ENCODE peak calls at places on chromosomes 12 and 14, in seven cellular contexts. E is fibroblast of lung, X is GM12865, R is right atrium auricular region, H is choroid plexus epithelial cell, M is A673, Q is kidney. P is an unnamed sample.

GRCh38 chr12:49899286-49899843 is 4.3 kb downstream of the FAIM2 start:
- DNase-seq in E (no peak), H (no peak), Q (peak), R (no peak), X (no peak), M (no peak), P (no peak)

GRCh38 chr14:29390046-29390841 is 537.4 kb downstream of the PRKD1 start:
- DNase-seq in Q (no peak), E (peak), H (peak), X (no peak), R (no peak), M (no peak), P (no peak)

GRCh38 chr14:88195676-88196075 is 127.4 kb downstream of the KCNK10 start:
- DNase-seq in E (no peak), M (no peak), Q (no peak), H (no peak), R (no peak), X (no peak), P (no peak)

GRCh38 chr12:91103101-91103500 is 8.2 kb downstream of the LUM start:
- DNase-seq in R (no peak), X (no peak), H (no peak), E (no peak), Q (no peak), M (no peak), P (no peak)

GRCh38 chr12:119546340-119546739 is 47.2 kb upstream of the TMEM233 start:
- DNase-seq in M (no peak), X (no peak), E (no peak), Q (no peak), R (no peak), H (no peak), P (no peak)

GRCh38 chr12:68750506-68750905 is 4.5 kb downstream of the SLC35E3 start:
- DNase-seq in M (no peak), Q (no peak), E (no peak), X (no peak), R (no peak), H (no peak), P (peak)

GRCh38 chr12:111429760-111430417 is 24.2 kb downstream of the SH2B3 start:
- DNase-seq in X (peak), Q (peak), E (no peak), M (peak), R (no peak), H (no peak), P (no peak)

GRCh38 chr14:67620217-67620789 is 583 bp downstream of the ARG2 start:
- DNase-seq in E (no peak), Q (peak), R (no peak), H (peak), M (peak), X (no peak), P (peak)

GRCh38 chr14:33532581-33532980 is 418.3 kb downstream of the EGLN3 start:
- DNase-seq in X (no peak), H (no peak), R (no peak), Q (no peak), E (no peak), M (no peak), P (no peak)

GRCh38 chr12:94649349-94650142 is 811 bp downstream of the TMCC3 start:
- DNase-seq in Q (peak), H (peak), X (peak), M (no peak), R (no peak), E (peak), P (peak)

GRCh38 chr12:26338574-26339572 is 143.5 kb downstream of the SSPN start:
- DNase-seq in X (no peak), M (no peak), Q (no peak), R (no peak), H (peak), E (peak), P (peak)

GRCh38 chr12:15216036-15216889 is 5.0 kb downstream of the RERG start:
- DNase-seq in R (no peak), X (no peak), E (no peak), H (no peak), Q (no peak), M (no peak), P (no peak)

GRCh38 chr12:94149781-94150482 is 1.6 kb downstream of the PLXNC1 start:
- DNase-seq in Q (peak), M (no peak), H (peak), X (peak), R (no peak), E (peak), P (no peak)

GRCh38 chr12:3489057-3489456 is 1.9 kb upstream of the PRMT8 start:
- DNase-seq in M (no peak), E (peak), X (no peak), R (no peak), H (peak), Q (no peak), P (peak)

GRCh38 chr14:63726499-63726898 is 1.4 kb downstream of the SGPP1 start:
- DNase-seq in R (no peak), X (no peak), M (no peak), Q (no peak), H (no peak), E (no peak), P (no peak)

GRCh38 chr14:63730659-63731058 is 2.8 kb upstream of the SGPP1 start:
- DNase-seq in H (no peak), M (no peak), R (no peak), E (no peak), X (no peak), Q (no peak), P (no peak)

GRCh38 chr14:63725786-63726185 is 2.1 kb downstream of the SGPP1 start:
- DNase-seq in E (no peak), X (no peak), R (no peak), M (no peak), H (no peak), Q (no peak), P (no peak)

GRCh38 chr14:63727231-63727735 is 582 bp downstream of the SGPP1 start:
- DNase-seq in E (peak), Q (peak), M (peak), X (peak), R (peak), H (peak), P (peak)

DNA sequence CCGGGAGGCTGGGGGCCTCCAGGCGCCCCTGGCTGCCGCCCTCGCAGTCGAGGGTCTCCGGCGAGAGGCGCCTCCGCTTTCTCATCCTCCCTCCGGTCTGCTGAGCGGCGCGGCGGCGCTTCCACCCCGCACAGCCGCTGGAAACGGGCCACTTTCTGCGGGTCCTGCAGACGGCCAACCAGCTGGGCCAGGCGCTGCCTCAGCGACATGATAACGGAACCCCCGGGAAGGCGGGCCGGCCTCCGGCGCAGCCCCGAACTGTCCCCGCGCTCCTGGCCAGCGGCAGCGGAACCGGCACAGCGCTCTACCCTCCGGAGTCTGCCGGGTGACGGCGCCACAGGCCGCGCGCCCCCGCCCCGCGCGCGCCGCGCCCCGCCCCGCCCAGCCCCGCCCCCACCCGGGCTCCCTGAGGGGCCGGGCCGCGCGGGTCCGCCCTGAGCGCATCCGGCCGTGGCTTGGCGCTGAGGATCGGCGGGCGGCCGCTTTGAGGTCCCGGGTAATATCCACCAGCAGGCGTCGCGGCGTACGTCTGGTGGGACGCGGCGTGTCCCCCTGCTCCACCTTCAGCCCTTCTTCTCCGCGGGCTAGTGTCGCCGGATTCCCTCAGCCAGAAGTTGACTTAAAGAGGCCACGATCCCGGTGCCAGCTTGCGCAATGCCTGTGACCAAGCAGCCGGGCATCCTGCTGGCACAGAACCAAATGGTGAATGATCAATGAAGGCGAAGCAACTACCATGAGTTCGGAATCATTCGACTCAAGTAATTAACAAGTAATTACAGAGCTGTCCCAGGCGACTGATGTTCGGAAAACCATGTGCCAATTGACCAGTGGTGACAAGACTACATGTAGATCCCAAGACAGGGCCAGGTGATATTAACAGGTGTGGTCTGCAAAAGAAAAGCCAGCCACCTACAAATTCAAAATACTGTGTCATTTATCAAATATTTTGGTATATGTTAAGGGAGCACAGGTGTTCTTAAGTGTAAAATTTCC is at the start of gene SGPP1:
- DNase-seq in E (peak), R (peak), Q (peak), H (peak), X (peak), M (peak), P (peak)
- TF ChIP-seq CTCF in E (peak), R (peak), Q (peak), H (peak), X (peak), M (peak), P (no peak)

DNA sequence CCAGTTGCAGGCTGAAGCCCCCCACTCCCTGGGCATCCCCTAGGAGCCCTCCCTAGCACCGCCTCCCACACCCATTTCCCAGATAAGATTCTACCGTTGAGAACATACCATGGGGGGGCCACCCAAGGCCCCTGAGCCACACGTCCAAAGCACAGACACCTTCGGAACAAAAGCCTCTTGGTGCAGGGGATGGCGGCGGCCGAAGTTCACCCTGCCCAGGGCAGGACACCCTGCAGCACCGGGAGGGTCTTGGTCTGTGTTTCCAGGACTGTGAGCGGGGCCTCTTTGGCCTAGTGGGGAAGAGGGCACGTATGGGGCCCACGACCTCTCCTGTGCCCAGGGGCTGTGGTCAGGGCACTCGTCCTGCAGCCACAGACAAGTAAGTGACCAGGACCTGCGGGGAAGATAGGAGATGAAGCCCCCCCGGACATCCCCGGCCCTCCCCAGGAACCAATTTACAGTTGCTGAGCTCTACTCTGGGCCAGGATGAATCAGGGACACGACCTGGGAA is 154.3 kb upstream of the C14orf180 start:
- DNase-seq in X (no peak), E (no peak), R (no peak), M (no peak), Q (no peak), H (no peak), P (no peak)
- TF ChIP-seq CTCF in X (no peak), E (no peak), R (no peak), M (no peak), Q (no peak), H (no peak), P (no peak)

DNA sequence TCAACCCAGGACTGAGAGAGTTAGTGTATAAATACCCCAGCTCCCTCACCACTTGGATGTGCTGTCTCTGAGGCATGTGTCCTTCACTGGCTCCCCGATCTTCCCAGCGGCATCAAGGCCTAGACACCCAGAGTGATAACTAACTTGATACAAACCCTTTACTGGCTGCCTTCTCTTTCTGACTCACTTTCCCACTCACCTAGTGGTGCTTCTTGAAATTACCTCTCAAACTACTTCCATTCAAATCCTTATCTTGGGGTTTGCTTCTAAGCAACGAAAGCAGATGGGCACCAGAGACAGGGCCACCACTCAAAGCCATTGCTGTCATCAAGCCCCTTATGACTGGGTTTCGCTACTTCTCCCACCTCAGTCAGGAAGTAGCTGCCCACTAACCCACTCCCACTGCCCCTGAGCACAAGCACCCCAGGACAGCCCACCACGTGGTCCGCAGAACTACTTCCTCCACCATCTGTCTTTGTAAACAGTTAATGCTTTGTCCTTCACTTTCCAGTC is 17.2 kb downstream of the ZFP36L1 start:
- DNase-seq in E (no peak), X (no peak), M (no peak), R (no peak), Q (no peak), H (no peak), P (no peak)
- TF ChIP-seq CTCF in E (no peak), X (peak), M (no peak), R (no peak), Q (no peak), H (peak), P (no peak)

GRCh38 chr12:113005759-113006158 is 27.4 kb downstream of the OAS2 start:
- DNase-seq in E (no peak), H (no peak), M (peak), R (no peak), X (no peak), Q (no peak), P (no peak)
- TF ChIP-seq CTCF in E (peak), H (peak), M (peak), R (no peak), X (peak), Q (no peak), P (peak)

DNA sequence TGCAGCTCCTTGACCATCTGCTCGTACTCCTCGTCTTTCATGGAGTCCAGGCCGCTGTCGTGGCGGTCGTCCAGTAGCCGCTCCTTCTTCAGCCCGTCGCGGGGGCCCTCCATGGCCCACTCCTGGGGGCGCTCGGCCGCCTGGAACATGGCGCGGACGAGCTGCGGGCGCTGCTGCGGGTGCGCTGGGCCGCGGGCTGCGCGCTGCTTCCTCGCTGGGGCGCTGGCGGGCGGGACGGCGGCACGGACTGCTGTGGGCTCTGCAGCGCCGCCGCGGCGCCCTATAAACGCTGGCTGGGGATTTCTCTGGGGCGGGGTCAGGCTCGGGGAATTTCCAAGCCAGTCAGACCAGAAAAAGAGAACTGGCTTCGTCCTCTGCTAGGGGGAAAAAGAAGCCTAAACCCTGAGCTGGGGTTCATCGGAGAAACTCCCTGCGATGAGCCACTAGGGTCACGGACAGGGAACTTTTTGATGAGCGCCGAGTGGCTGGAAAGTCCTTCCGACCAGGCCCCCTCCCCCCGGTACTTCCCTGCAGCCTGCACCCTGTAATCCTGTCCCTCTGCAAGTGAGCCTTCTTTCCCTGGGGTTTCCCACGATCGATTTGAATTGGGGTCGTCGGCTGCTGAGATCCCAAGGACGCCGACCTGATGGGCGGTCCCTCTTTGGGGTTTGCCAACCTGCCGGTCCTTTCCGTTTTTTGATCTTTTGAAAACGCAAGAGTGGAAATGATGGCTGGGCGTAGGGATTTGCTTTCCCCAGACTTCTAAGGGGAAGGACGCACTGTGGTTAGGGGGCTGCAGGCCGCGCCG is at the start of gene NFKBIA:
- DNase-seq in H (peak), Q (peak), E (peak), R (peak), M (peak), X (peak), P (peak)
- TF ChIP-seq CTCF in H (peak), Q (peak), E (peak), R (peak), M (peak), X (peak), P (peak)

GRCh38 chr12:59087077-59087673 is 166.9 kb upstream of the LRIG3 start:
- DNase-seq in E (peak), Q (no peak), R (no peak), M (no peak), H (peak), X (no peak), P (no peak)
- TF ChIP-seq CTCF in E (peak), Q (peak), R (peak), M (peak), H (peak), X (peak), P (peak)